ENCODE peak calls at places on chromosomes 4 and X, in four cellular contexts. D is brain microvascular endothelial cell, H is fibroblast of pulmonary artery, N is progenitor cell of endocrine pancreas. B is an unnamed sample.

GRCh38 chr4:8262637-8263322 is 6.8 kb upstream of the HTRA3 start:
- DNase-seq in D (no peak), H (no peak), N (no peak), B (no peak)

GRCh38 chrX:794311-794710 is 163.7 kb downstream of the SHOX start:
- DNase-seq in D (no peak), H (no peak), N (no peak), B (peak)

GRCh38 chr4:147325566-147325965 is 155.3 kb upstream of the EDNRA start:
- DNase-seq in D (no peak), H (no peak), N (no peak), B (no peak)

GRCh38 chr4:150890246-150890645 is 124.8 kb downstream of the LRBA start:
- DNase-seq in D (no peak), H (no peak), N (no peak), B (no peak)

GRCh38 chrX:153064061-153064460 is 7.8 kb downstream of the PNMA3 start:
- DNase-seq in D (no peak), H (no peak), N (no peak), B (no peak)

GRCh38 chrX:54633641-54634040 is 103.6 kb downstream of the GNL3L start:
- DNase-seq in D (peak), H (peak), N (no peak), B (no peak)

GRCh38 chrX:12975999-12976558 is 1.2 kb downstream of the TMSB4X start:
- DNase-seq in D (peak), H (peak), N (no peak), B (no peak)

GRCh38 chrX:115018040-115018647 is 728 bp upstream of the IL13RA2 start:
- DNase-seq in D (no peak), H (peak), N (no peak), B (no peak)

GRCh38 chrX:8783100-8784098 is 17.8 kb downstream of the FAM9A start:
- DNase-seq in D (no peak), H (peak), N (no peak), B (no peak)

GRCh38 chrX:69321789-69322188 is 156.5 kb upstream of the PJA1 start:
- DNase-seq in D (no peak), H (no peak), N (no peak), B (no peak)

GRCh38 chr4:144591401-144591800 is 54.6 kb upstream of the HHIP start:
- DNase-seq in D (peak), H (peak), N (no peak), B (peak)

GRCh38 chrX:16838202-16839066 is 31.7 kb downstream of the RBBP7 start:
- DNase-seq in D (peak), H (peak), N (no peak), B (no peak)

GRCh38 chr4:148813289-148813688 is 371.1 kb upstream of the NR3C2 start:
- DNase-seq in D (no peak), H (no peak), N (no peak), B (no peak)

DNA sequence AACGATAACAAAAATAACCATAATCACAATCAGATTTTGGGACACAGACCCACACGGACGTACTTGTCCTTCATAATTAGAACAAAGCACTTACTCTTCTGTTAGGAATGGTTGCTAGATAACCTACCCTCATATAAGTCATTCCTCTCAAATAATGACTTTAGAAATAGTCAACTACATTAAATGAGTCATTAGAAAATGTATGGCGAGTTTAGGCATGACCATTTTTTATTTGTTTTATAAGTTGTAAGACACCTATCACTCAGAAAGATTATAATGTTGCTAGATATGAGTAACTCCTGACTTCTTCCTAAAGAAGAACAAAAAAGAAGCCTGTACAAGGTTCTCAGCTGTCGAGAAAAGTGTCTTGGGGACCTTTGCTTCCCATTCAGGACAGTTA is 1637.5 kb upstream of the PCDH7 start:
- DNase-seq in D (no peak), H (no peak), N (no peak), B (no peak)
- TF ChIP-seq CTCF in D (no peak), H (no peak), N (no peak), B (no peak)

DNA sequence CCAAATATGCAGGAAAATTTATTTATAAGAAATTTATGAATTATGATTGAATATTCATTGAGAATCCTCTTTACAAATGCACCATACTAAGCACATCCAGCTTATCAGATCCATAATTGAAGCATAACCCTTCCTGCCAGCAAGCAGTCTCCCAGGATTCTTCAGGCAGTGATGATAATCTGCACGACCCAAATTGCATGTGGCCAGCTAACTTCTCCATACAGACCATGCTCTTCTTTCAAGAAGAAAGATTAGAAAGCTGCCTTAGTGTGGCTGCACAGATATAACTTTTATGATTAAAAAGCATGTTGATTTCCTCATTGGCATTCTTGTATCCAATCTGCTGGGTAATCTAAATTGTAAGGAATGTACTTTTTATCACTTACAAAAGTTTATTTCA is 3.3 kb upstream of the CBR4 start:
- DNase-seq in D (no peak), H (no peak), N (no peak), B (no peak)
- TF ChIP-seq CTCF in D (no peak), H (no peak), N (no peak), B (no peak)

GRCh38 chr4:173259310-173259709 is 74.8 kb downstream of the HMGB2 start:
- DNase-seq in D (no peak), H (no peak), N (no peak), B (no peak)
- TF ChIP-seq CTCF in D (peak), H (peak), N (peak), B (no peak)

GRCh38 chrX:22664826-22665225 is 334.9 kb upstream of the DDX53 start:
- DNase-seq in D (no peak), H (no peak), N (no peak), B (no peak)

GRCh38 chrX:22662776-22663175 is 337.0 kb upstream of the DDX53 start:
- DNase-seq in D (no peak), H (no peak), N (no peak), B (no peak)

GRCh38 chrX:22660756-22661155 is 339.0 kb upstream of the DDX53 start:
- DNase-seq in D (no peak), H (no peak), N (no peak), B (no peak)

GRCh38 chrX:22665818-22666217 is 333.9 kb upstream of the DDX53 start:
- DNase-seq in D (no peak), H (no peak), N (no peak), B (no peak)

GRCh38 chrX:22666441-22666840 is 333.3 kb upstream of the DDX53 start:
- DNase-seq in D (peak), H (peak), N (no peak), B (no peak)
- TF ChIP-seq CTCF in D (peak), H (peak), N (peak), B (no peak)

DNA sequence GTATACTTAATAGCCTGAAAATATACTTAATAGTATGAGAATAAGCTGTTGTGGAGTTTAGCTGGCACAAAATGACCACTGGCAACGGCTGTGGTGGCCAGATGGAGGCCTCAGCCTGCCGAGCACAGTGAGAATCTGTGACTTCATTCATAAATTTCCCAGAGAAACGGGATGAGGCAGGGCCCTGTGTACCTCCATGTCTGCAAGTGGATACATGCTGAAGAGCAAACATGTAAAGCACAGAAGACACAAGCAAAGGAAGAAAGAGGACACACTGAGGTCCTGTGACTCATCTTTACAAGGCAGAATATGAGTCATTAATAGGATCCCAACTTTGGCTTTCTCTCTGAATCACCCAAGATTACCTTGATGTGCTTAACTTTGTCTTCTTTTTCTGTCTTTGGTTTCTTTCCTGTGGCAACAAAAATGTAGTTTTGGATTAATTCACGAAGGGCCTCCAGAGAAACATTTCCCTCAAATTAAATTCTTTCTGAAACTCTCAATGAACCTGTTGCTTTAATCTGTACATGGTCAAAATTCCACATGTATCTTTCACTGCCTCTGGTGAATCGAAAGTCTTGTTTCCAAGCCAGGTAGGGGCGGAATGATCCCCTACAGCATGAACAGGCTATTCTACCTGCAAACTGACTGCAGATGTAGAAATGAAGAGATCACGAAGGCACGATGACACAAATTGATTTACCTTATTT is 56.4 kb downstream of the IRF2 start:
- DNase-seq in D (peak), H (peak), N (no peak), B (no peak)
- TF ChIP-seq CTCF in D (peak), H (peak), N (no peak), B (no peak)

GRCh38 chr4:119300388-119301131 is 21.4 kb downstream of the FABP2 start:
- DNase-seq in D (peak), H (peak), N (peak), B (peak)
- TF ChIP-seq CTCF in D (peak), H (peak), N (peak), B (peak)

DNA sequence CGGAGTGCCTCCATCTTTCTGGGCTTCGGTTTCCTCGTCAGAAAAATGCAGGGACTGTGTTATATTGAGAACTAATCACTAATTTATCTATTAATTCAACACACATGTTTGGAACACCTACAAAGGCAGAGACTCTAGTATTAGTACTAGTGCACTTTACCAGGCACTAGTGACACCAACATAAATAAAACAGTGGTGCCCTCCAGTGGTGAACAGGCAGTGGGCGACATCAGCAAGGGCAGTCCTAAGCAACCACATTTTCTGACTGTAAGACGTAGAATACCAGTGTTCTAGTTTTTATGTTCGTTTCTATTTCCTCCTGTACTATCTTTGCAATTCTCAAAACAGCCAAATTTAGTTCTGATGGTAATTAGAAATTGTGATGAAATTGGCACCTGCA is 69.1 kb upstream of the UCP1 start:
- DNase-seq in D (no peak), H (peak), N (no peak), B (no peak)
- TF ChIP-seq CTCF in D (peak), H (peak), N (peak), B (no peak)

GRCh38 chrX:110852180-110852579 is 56.6 kb upstream of the CHRDL1 start:
- DNase-seq in D (no peak), H (peak), N (no peak), B (no peak)
- TF ChIP-seq CTCF in D (peak), H (peak), N (peak), B (peak)

DNA sequence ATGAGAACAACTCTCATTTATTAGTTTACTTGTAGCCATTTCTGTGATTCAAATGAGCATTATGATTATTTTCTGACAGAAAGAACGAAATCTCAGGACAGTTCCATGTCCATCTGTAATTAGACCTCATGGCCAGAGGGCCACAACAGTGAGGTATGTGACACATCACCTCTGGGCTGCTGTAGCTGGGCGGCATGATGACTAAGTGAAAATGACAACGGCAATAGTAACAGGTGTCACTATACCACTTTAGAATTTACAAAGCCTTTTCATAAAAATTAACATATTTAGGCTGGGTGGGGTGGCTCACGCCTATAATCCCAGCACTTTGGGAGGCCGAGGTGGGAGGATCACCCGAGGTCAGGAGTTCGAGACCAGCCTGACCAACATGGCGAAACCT is 252.6 kb downstream of the CBR4 start:
- DNase-seq in D (no peak), H (no peak), N (no peak), B (no peak)
- TF ChIP-seq CTCF in D (no peak), H (no peak), N (no peak), B (no peak)

B was measured in mesothelial cell of epicardium.